ENCODE peak calls at places on chromosomes 11 and 22, in six cellular contexts. Z, C, N, G, H and E are unnamed samples.

GRCh38 chr11:11981364-11981763 is 27.1 kb downstream of the DKK3 start:
- DNase-seq in Z (no peak), C (no peak), N (no peak), G (no peak), H (no peak), E (no peak)

GRCh38 chr11:16820324-16821092 is 82.1 kb downstream of the C11orf58 start:
- DNase-seq in Z (peak), C (peak), N (peak), G (peak), H (peak), E (peak)

GRCh38 chr22:33515733-33516297 is 404.5 kb downstream of the LARGE1 start:
- DNase-seq in Z (no peak), C (peak), N (no peak), G (no peak), H (no peak), E (no peak)

GRCh38 chr11:62552931-62553838 is 6.6 kb upstream of the AHNAK start:
- DNase-seq in Z (peak), C (no peak), N (peak), G (no peak), H (peak), E (peak)

GRCh38 chr11:92702771-92703170 is 266.7 kb upstream of the MTNR1B start:
- DNase-seq in Z (no peak), C (no peak), N (no peak), G (no peak), H (no peak), E (no peak)

GRCh38 chr11:2578006-2578933 is 121.5 kb downstream of the KCNQ1OT1 start:
- DNase-seq in Z (no peak), C (no peak), N (no peak), G (no peak), H (no peak), E (no peak)

GRCh38 chr11:127074151-127074761 is 73.7 kb upstream of the KIRREL3 start:
- DNase-seq in Z (no peak), C (peak), N (peak), G (peak), H (peak), E (peak)

GRCh38 chr11:118792642-118793124 is 1.7 kb upstream of the DDX6 start:
- DNase-seq in Z (peak), C (peak), N (peak), G (peak), H (peak), E (peak)

GRCh38 chr22:28031383-28031922 is 112.4 kb upstream of the PITPNB start:
- DNase-seq in Z (no peak), C (no peak), N (no peak), G (no peak), H (no peak), E (no peak)

GRCh38 chr11:96122601-96123044 is 198.7 kb upstream of the MTMR2 start:
- DNase-seq in Z (no peak), C (no peak), N (no peak), G (no peak), H (no peak), E (no peak)

GRCh38 chr11:100890779-100891178 is 203.7 kb downstream of the ARHGAP42 start:
- DNase-seq in Z (no peak), C (no peak), N (no peak), G (no peak), H (no peak), E (no peak)

GRCh38 chr22:26432619-26433311 is 3.7 kb downstream of the ASPHD2 start:
- DNase-seq in Z (no peak), C (no peak), N (no peak), G (peak), H (no peak), E (no peak)

GRCh38 chr11:64954201-64954600 is 17.7 kb downstream of the MAJIN start:
- DNase-seq in Z (no peak), C (no peak), N (no peak), G (no peak), H (no peak), E (no peak)

GRCh38 chr11:64947202-64947814 is 11.6 kb upstream of the GPHA2 start:
- DNase-seq in Z (no peak), C (no peak), N (no peak), G (no peak), H (no peak), E (no peak)

DNA sequence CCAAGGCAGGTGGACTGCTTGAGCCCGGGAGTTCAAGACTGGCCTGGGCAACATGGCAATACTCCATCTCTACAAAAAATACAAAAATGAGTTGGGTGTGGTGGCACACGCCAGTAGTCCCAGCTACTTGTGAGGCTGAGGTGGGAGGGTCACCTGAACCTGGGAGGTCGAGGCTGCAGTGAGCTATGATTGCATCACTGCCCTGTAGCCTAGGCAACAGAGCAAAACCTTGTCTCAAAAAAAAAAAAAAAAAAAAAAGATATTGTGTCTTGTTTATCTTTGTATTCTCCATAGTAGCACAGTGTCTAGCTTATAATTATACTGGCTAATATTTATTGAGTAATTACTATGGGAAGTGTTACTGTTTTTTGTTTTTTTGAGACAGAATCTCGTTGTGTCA is 15.8 kb upstream of the GPHA2 start:
- DNase-seq in Z (no peak), C (no peak), N (no peak), G (no peak), H (no peak), E (no peak)
- H3K9ac ChIP-seq in Z (no peak), C (no peak), N (no peak), G (no peak), H (no peak), E (no peak)

DNA sequence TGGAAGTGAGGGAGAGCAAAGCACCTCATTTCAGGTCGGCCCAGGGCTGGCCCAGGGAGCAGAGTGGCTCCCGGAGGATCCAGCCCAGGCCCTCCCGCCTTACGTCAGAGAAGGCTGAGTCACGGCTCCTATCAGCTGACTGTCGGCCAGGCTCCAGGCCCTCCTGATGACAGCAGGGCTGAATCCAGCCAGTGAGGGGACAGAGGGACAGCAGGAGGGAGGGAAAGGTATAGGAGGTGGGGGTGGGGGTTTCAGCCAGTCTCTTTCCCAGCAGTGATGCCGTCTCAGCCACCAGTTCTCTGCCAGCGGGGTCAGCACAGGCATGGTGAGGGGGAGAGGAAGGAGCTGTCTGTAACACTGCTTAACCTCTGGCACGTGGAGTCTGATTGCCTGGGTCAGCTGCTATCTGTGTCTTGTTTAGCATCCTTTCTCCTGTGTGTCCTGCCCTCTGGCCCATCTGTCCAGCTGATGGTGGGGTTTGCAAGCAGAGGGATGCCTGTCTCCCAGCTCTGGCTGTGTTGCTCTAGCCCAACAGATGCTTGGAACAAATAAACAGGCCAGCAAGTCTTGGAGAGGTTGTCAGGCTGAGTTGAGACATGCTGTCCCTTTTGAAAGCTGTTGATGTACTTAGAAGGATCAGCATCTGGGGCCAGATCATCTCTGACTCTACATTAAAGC is 74.0 kb downstream of the ADAMTS15 start:
- DNase-seq in Z (peak), C (peak), N (no peak), G (no peak), H (peak), E (peak)
- TF ChIP-seq ZNF274 in Z (no peak), C (no peak), N (no peak), G (no peak), H (no peak), E (no peak)

GRCh38 chr22:46299101-46299500 is 2.4 kb downstream of the GTSE1 start:
- DNase-seq in Z (no peak), C (no peak), N (no peak), G (no peak), H (no peak), E (no peak)

GRCh38 chr22:46297151-46297819 is 615 bp downstream of the GTSE1 start:
- DNase-seq in Z (no peak), C (peak), N (no peak), G (no peak), H (peak), E (peak)

GRCh38 chr22:46296257-46297150 is at the start of gene GTSE1:
- DNase-seq in Z (peak), C (peak), N (peak), G (peak), H (peak), E (peak)

GRCh38 chr22:46303347-46303965 is 6.8 kb downstream of the GTSE1 start:
- DNase-seq in Z (no peak), C (no peak), N (no peak), G (no peak), H (no peak), E (no peak)

GRCh38 chr22:46300491-46300890 is 3.8 kb downstream of the GTSE1 start:
- DNase-seq in Z (no peak), C (no peak), N (no peak), G (no peak), H (no peak), E (no peak)
- H3K9ac ChIP-seq in Z (no peak), C (no peak), N (no peak), G (no peak), H (no peak), E (peak)

GRCh38 chr11:87851234-87851633 is 324.0 kb downstream of the RAB38 start:
- DNase-seq in Z (no peak), C (no peak), N (no peak), G (no peak), H (no peak), E (no peak)
- TF ChIP-seq ZNF274 in Z (no peak), C (no peak), N (no peak), G (no peak), H (no peak), E (no peak)

GRCh38 chr11:86589204-86589603 is 83.2 kb downstream of the ME3 start:
- DNase-seq in Z (no peak), C (no peak), N (no peak), G (no peak), H (no peak), E (no peak)
- H3K9ac ChIP-seq in Z (no peak), C (no peak), N (no peak), G (no peak), H (no peak), E (no peak)

DNA sequence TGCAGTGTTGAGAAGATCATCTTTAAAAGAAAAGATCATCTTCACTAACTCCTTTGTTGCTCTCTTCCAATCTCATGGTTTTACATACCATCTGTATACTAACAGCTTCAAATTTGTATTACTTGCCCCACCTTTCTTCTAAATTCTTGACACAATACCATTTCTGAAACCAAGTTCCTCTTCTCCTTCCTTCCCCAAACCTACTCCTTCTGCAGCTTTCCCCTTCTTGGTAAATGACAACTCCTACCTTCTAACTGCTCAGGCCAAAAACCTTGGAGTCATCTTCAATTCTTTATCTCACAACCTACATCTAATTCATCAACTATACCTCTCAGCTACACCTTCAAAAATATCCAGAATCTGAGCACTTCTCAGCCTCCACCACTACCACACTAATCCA is 9.3 kb downstream of the PRCP start:
- DNase-seq in Z (no peak), C (no peak), N (no peak), G (no peak), H (no peak), E (no peak)
- TF ChIP-seq ZNF274 in Z (no peak), C (no peak), N (no peak), G (no peak), H (no peak), E (no peak)

GRCh38 chr22:44578115-44578457 is 80.1 kb upstream of the RTL6 start:
- DNase-seq in Z (no peak), C (no peak), N (no peak), G (no peak), H (no peak), E (no peak)

GRCh38 chr22:44574581-44575343 is 76.7 kb upstream of the RTL6 start:
- DNase-seq in Z (no peak), C (no peak), N (no peak), G (no peak), H (no peak), E (no peak)

GRCh38 chr22:44577391-44578114 is 79.5 kb upstream of the RTL6 start:
- DNase-seq in Z (no peak), C (no peak), N (no peak), G (no peak), H (no peak), E (no peak)

GRCh38 chr22:44575344-44576268 is 77.6 kb upstream of the RTL6 start:
- DNase-seq in Z (no peak), C (no peak), N (no peak), G (no peak), H (no peak), E (no peak)

DNA sequence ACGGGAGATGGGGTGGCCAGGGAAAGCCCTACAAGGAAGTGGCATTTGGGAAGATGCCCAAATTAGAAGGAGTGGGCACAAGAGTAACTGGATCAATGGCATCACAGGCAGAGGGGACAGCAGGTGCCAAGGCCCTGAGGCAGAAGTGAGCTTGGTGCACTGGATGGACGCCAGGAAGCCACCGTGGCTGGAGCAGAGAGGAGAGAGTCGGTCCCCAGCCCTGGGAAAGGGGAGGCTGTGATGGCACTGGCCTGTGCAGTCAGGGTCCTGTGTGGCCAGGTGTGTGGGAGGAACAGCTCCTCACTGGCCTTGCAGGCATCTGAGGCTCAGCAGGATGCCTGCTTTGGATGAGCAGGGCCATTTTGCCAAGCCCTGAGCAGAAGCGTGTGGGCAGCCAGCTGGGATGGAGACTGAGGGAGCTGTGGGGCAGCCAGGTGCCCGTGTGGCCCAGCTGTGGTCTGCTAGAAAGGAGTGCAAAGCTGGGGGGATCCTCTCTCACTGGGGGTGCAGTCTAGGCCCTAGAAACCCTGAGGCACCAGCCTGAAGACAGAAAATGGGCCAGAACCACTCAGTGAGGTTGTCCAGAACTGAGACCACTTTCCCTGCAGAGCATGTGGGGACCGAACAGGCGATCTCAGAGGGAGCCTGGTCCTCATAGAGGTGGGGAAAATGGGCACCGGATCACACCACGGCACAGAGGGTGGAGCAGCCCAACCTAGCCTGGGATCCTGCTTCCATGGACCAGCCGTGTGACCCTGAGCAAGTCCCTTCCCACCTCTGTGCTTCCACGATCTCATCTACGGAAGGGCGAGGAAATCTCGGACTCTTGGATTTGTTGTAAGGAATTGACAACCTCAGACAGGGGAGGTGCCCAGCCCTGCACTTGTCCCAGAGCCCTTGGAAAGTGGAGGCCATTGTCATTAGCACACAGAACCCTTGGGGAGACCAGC is 78.6 kb upstream of the RTL6 start:
- DNase-seq in Z (no peak), C (no peak), N (no peak), G (no peak), H (no peak), E (no peak)
- H3K9ac ChIP-seq in Z (no peak), C (no peak), N (no peak), G (no peak), H (no peak), E (no peak)

GRCh38 chr11:83292709-83293435 is 6.7 kb upstream of the CCDC90B start:
- DNase-seq in Z (peak), C (peak), N (peak), G (no peak), H (peak), E (peak)
- TF ChIP-seq ZNF274 in Z (no peak), C (no peak), N (no peak), G (no peak), H (no peak), E (no peak)

GRCh38 chr22:19826619-19826950 is 28.1 kb downstream of the GNB1L start:
- DNase-seq in Z (no peak), C (no peak), N (no peak), G (no peak), H (no peak), E (no peak)
- H3K9ac ChIP-seq in Z (no peak), C (no peak), N (no peak), G (no peak), H (no peak), E (no peak)

GRCh38 chr11:36427079-36427478 is 83.0 kb downstream of the TRAF6 start:
- DNase-seq in Z (no peak), C (no peak), N (no peak), G (no peak), H (no peak), E (no peak)

GRCh38 chr11:36425593-36426206 is 84.4 kb downstream of the TRAF6 start:
- DNase-seq in Z (no peak), C (no peak), N (no peak), G (no peak), H (no peak), E (no peak)

GRCh38 chr11:36426226-36426848 is 83.7 kb downstream of the TRAF6 start:
- DNase-seq in Z (no peak), C (no peak), N (no peak), G (no peak), H (no peak), E (no peak)

GRCh38 chr11:36431429-36432092 is 78.5 kb downstream of the TRAF6 start:
- DNase-seq in Z (peak), C (peak), N (no peak), G (no peak), H (peak), E (no peak)

GRCh38 chr11:36427876-36428275 is 82.2 kb downstream of the TRAF6 start:
- DNase-seq in Z (no peak), C (no peak), N (no peak), G (no peak), H (no peak), E (no peak)
- TF ChIP-seq ZNF274 in Z (no peak), C (no peak), N (no peak), G (no peak), H (no peak), E (no peak)